ENCODE peak calls at places on chromosomes 7 and 10, in four cellular contexts. V is cardiac muscle cell, H is HCT116, B is prostate gland. R is an unnamed sample.

GRCh38 chr10:118701529-118702323 is 53.0 kb downstream of the CACUL1 start:
- DNase-seq in V (no peak), H (no peak), B (no peak), R (no peak)

GRCh38 chr10:90937645-90938258 is 16.9 kb upstream of the ANKRD1 start:
- DNase-seq in V (no peak), H (no peak), B (no peak), R (no peak)

GRCh38 chr10:103714232-103714891 is 141.0 kb downstream of the SH3PXD2A start:
- DNase-seq in V (no peak), H (no peak), B (no peak), R (no peak)

GRCh38 chr10:14405076-14406065 is 74.6 kb upstream of the FRMD4A start:
- DNase-seq in V (peak), H (no peak), B (no peak), R (no peak)

GRCh38 chr7:104908636-104909035 is 105.4 kb upstream of the KMT2E start:
- DNase-seq in V (no peak), H (no peak), B (no peak), R (no peak)

GRCh38 chr10:36591436-36591835 is 534.0 kb upstream of the ANKRD30A start:
- DNase-seq in V (peak), H (no peak), B (no peak), R (no peak)

GRCh38 chr10:19549503-19549902 is 266.7 kb upstream of the PLXDC2 start:
- DNase-seq in V (no peak), H (no peak), B (no peak), R (no peak)

GRCh38 chr7:108324053-108325038 is 131.9 kb downstream of the NRCAM start:
- DNase-seq in V (no peak), H (no peak), B (no peak), R (no peak)

GRCh38 chr7:179209-179681 is 13.1 kb upstream of the FAM20C start:
- DNase-seq in V (no peak), H (no peak), B (no peak), R (no peak)

GRCh38 chr10:68362590-68362989 is 29.9 kb upstream of the PBLD start:
- DNase-seq in V (no peak), H (no peak), B (no peak), R (no peak)

GRCh38 chr10:21340341-21340740 is 185.1 kb downstream of the SKIDA1 start:
- DNase-seq in V (no peak), H (no peak), B (no peak), R (no peak)

GRCh38 chr10:102113956-102114857 is 6.0 kb downstream of the LDB1 start:
- DNase-seq in V (no peak), H (no peak), B (no peak), R (no peak)

GRCh38 chr7:47617131-47617530 is 35.2 kb upstream of the TNS3 start:
- DNase-seq in V (no peak), H (no peak), B (no peak), R (no peak)

GRCh38 chr10:661891-662605 is 27.4 kb downstream of the DIP2C start:
- DNase-seq in V (no peak), H (no peak), B (no peak), R (no peak)

GRCh38 chr7:74176555-74176954 is 2.4 kb downstream of the EIF4H start:
- DNase-seq in V (no peak), H (no peak), B (no peak), R (no peak)

GRCh38 chr7:121595949-121596692 is 200.0 kb upstream of the FAM3C start:
- DNase-seq in V (peak), H (no peak), B (no peak), R (no peak)

GRCh38 chr7:1768835-1769234 is 98.8 kb downstream of the ELFN1 start:
- DNase-seq in V (no peak), H (peak), B (no peak), R (no peak)

GRCh38 chr10:28991738-28992270 is 297.1 kb upstream of the LYZL1 start:
- DNase-seq in V (peak), H (peak), B (peak), R (no peak)

GRCh38 chr7:28381466-28381865 is 30.9 kb upstream of the CREB5 start:
- DNase-seq in V (peak), H (no peak), B (no peak), R (no peak)

GRCh38 chr10:24944512-24945255 is 7.7 kb downstream of the PRTFDC1 start:
- DNase-seq in V (peak), H (peak), B (no peak), R (no peak)

GRCh38 chr7:38858281-38858884 is 50.6 kb downstream of the VPS41 start:
- DNase-seq in V (peak), H (no peak), B (no peak), R (no peak)

GRCh38 chr10:49709934-49710333 is 30.5 kb downstream of the C10orf53 start:
- DNase-seq in V (no peak), H (no peak), B (no peak), R (no peak)

GRCh38 chr10:127942811-127943210 is 35.9 kb downstream of the PTPRE start:
- DNase-seq in V (no peak), H (no peak), B (no peak), R (no peak)

GRCh38 chr7:47000561-47000960 is 581.4 kb downstream of the TNS3 start:
- DNase-seq in V (no peak), H (no peak), B (no peak), R (no peak)

GRCh38 chr10:77620731-77621130 is 16.9 kb downstream of the KCNMA1 start:
- DNase-seq in V (no peak), H (no peak), B (no peak), R (no peak)

GRCh38 chr7:75638607-75639070 is 100.1 kb downstream of the HIP1 start:
- DNase-seq in V (peak), H (no peak), B (peak), R (no peak)

GRCh38 chr10:82221750-82222149 is 346.8 kb downstream of the NRG3 start:
- DNase-seq in V (no peak), H (no peak), B (no peak), R (no peak)
- TF ChIP-seq CTCF in V (no peak), H (no peak), B (no peak), R (no peak)

GRCh38 chr10:34464000-34464399 is 351.1 kb downstream of the PARD3 start:
- DNase-seq in V (no peak), H (no peak), B (no peak), R (no peak)
- TF ChIP-seq CTCF in V (no peak), H (no peak), B (no peak), R (no peak)

DNA sequence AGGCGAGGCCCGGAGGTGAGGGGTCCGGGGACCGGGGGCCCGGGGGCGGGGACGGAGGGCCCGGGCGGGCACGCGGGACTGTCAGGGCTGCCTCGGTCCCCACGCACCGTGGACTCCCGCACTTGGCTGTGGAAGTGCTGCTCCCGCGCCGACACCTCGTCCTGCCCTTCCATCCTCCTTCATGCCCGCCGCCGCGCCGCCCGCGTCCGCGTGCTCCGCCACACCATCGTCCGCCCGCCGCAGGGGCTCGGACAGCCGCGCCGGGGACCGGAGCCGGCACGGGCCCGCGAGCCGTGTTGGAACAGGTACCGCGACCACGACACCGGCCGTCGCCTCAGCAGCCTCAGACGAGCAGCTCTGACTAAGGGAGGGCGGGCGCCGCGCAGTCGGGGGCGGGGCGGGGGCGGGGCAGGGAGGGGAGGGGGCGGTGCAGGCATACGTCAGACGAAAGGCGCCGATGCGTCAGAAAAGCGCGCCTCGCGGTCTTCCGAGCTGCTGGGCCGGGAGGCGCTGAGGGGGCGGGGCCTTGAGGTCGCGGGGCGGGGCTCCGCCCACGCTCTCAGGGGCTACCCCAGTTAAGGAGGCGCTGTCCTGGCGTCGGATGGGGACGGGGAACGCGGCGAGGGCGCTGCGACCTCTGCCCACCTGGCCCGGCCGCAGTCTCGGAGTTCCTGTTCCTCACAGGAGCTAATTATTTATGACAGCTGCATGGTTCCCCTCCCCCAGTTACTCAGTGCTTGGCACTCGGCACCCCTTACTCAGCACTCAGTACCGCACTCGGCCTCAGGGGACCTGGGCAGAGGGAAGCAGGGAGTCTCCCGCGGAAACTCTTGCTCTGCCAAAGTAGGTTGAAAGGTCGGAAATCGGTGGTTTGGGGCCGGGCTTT is at the start of gene LMBR1:
- DNase-seq in V (peak), H (peak), B (peak), R (peak)
- TF ChIP-seq CTCF in V (peak), H (peak), B (peak), R (peak)

DNA sequence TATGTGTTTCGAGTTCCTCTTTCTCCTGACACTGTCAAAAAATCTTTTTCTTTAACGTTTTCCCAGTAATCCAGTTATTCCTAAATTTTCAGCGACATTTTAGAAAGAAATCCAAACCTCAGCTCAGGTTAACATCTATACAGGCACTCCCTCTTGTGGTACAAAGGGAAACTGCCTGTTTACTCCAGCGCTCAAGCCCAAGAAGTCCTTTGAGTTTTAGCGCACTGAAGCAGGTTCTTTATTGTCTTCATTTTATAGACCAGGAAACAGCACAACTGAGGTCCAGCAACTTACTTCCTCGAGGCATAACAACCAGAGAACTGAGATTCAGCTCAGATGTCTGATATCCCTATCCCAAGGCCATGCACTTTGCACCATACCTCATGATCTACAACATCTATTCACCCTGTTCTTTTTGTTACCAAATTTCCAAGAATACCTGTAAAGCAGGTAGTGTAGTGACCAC is 287.2 kb upstream of the MKLN1 start:
- DNase-seq in V (peak), H (peak), B (peak), R (no peak)
- TF ChIP-seq CTCF in V (peak), H (peak), B (peak), R (peak)

GRCh38 chr7:101243786-101244384 is 996 bp downstream of the FIS1 start:
- DNase-seq in V (peak), H (no peak), B (no peak), R (no peak)
- TF ChIP-seq CTCF in V (peak), H (no peak), B (no peak), R (no peak)

DNA sequence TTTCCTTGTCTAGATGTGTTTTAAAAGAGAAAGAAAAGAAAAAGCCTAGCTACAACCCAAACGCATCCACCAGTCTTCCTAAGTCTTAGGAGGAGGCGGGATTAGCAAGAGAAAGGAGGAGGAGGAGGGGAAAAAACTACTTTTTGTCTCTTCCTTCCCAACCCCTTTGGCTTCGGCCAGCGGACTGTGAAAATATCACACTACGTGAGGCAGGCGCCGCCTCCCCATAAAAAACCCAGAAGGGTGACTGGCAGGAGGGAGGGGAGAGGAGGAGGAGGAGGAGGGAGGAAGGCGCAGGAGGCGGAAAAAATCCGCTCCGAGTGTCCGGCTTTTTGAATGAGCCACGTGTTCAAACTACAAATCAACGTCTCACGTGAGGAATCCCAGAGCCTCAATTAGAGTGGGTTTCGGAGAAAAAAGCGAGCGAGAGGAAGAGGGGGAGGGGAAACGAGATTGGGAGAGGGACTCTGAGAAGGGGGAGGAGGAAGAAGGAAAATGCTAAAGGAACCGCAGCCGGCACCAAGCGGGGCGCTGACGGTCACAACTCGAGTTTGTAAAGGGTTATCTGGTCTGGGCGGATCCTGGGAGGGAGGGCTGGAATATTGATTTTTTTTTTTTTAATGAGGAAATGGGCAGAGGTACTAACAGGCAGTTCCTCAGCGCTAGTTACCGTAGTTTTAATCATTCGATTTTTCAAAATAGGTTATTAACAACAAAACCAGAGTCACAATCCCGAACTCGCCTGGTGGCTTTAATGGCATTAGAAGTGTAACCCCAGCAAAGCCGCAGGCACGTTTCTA is at the start of gene IGF2BP3:
- DNase-seq in V (peak), H (peak), B (no peak), R (no peak)
- TF ChIP-seq CTCF in V (no peak), H (no peak), B (no peak), R (no peak)

DNA sequence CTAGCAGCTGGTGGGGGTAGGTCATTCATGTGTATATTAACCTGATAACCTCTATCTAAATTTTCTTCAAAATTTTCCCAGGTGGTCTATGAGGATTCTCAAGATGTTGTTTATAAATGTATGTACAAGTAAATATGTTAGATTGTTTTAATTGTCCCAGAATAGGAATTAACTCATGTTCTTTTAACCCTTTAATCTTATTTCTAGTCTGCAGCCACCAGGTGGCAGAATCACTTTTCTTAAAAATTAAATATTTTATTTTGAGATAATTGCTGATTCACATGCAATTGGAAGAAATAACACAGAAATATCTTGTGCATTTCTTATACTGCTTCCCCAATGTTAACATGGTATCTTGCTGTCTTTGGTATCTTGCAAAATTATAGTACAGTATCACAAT is 589.5 kb downstream of the ARL4A start:
- DNase-seq in V (peak), H (peak), B (no peak), R (no peak)
- TF ChIP-seq CTCF in V (peak), H (peak), B (peak), R (peak)

DNA sequence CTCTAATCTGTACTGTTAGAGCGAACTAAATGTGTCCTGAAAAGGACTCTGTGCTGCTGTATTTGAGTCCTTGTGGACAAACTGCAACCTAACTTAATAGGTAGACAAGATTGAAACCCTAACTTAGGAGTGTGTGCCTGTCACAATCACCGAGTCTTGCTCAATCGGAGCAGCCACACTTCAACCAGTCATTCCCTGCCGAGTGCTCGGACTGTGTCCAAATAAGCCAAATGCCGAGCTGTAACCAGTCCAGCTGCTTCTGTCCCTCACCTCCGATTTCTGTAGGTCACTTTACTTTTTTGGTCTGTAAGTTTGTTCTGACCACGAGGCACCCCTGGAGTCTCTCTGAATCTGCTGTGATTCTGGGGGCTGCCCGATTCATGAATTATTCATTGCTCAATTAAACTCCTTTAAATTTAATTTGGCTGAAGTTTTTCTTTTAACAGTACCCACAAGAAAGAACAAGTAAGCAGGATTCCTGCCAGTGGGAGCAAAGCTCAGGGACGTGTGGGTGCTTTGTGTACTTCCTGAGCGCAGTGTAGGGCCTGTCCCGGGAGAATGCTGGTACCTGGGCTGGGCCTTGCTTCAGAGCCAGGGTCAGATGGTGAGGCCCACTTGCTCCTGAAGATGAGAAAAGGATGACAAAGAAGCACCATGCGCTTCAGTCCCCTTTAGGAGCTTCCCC is 140.1 kb downstream of the ACTR3B start:
- DNase-seq in V (peak), H (no peak), B (peak), R (no peak)
- TF ChIP-seq CTCF in V (no peak), H (no peak), B (no peak), R (no peak)

DNA sequence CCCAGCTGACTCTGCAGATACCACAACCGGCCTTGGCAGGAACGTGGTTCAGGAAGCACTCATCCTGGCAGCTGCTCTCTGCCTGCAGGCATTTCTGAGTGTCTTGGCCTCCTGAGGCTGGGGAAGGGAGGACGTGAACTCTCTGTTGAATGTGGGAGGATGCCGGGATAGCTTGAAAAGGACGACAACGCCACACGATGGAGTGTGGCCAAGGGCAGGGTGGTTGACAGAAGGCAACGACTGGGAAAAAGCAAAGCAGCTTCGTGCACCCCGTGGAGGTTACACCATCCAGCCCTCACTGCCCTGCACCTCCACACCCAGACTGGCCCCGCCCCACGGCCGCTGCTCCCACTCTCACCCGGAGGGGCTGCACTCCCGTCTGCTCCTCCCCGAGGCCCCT is 466.1 kb upstream of the FOXK1 start:
- DNase-seq in V (no peak), H (no peak), B (peak), R (peak)
- TF ChIP-seq CTCF in V (no peak), H (no peak), B (no peak), R (no peak)

DNA sequence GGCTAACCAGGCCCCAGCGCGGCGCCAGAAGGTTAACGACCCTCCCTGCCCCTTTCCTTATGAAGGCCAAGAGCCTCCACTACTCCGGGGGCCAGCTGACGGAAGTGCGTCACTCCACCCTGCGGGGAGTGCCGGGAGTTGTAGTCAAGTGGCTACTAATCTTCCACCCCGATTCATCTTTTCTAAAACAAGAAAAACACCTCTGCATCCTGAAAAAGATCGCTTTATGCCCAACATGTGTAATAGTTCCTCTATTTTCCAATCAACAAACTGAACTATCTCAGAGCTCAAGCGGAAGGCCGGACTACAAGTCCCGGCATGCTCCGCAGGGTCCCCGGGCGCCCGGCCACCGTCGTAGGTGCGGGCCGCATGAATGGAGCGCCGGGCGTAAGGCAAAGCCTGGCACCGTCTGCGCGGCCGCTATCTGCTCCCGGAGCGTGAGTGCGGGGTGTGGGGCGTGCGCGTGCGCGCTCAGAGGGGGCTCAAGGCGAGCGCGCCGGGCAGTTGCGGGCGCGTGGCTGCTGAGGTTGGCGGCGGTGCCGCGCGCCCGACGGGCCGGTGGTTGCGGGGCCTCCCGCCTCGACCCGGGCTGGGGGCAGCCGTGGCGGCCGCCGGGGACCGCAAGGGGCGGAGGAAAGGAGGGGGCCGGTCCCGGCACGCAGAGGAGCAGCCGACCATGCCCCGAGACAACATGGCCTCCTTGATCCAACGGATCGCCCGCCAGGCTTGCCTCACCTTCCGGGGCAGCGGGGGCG is at the start of gene ADO:
- DNase-seq in V (peak), H (peak), B (peak), R (peak)
- TF ChIP-seq CTCF in V (no peak), H (no peak), B (peak), R (no peak)

R was measured in chondrocyte.